ENCODE peak calls at places on chromosomes 11 and 22, in six cellular contexts. One of them, this sample, is unnamed.

GRCh38 chr22:20987375-20987774 is 5.3 kb downstream of the LZTR1 start:
- DNase-seq in right lobe of liver: no peak
- DNase-seq in BJ: no peak
- DNase-seq in hepatocyte: no peak
- DNase-seq in bronchial epithelial cell: no peak
- DNase-seq in Caco-2: no peak
- DNase-seq in this sample: no peak

GRCh38 chr11:62757846-62758788 is 3.3 kb upstream of the POLR2G start:
- DNase-seq in right lobe of liver: no peak
- DNase-seq in BJ: no peak
- DNase-seq in hepatocyte: no peak
- DNase-seq in bronchial epithelial cell: no peak
- DNase-seq in Caco-2: no peak
- DNase-seq in this sample: no peak

GRCh38 chr11:74443071-74443864 is 24.1 kb downstream of the KCNE3 start:
- DNase-seq in right lobe of liver: peak; percentile 74
- DNase-seq in BJ: no peak
- DNase-seq in hepatocyte: peak; percentile 50
- DNase-seq in bronchial epithelial cell: peak; percentile 69
- DNase-seq in Caco-2: peak; percentile 57
- DNase-seq in this sample: no peak

GRCh38 chr22:33917744-33918406 is 2.4 kb downstream of the LARGE1 start:
- DNase-seq in right lobe of liver: no peak
- DNase-seq in BJ: no peak
- DNase-seq in hepatocyte: peak; percentile 37
- DNase-seq in bronchial epithelial cell: no peak
- DNase-seq in Caco-2: peak; percentile 4
- DNase-seq in this sample: no peak

GRCh38 chr22:49373801-49374226 is 453.9 kb downstream of the BRD1 start:
- DNase-seq in right lobe of liver: no peak
- DNase-seq in BJ: no peak
- DNase-seq in hepatocyte: no peak
- DNase-seq in bronchial epithelial cell: no peak
- DNase-seq in Caco-2: no peak
- DNase-seq in this sample: no peak

GRCh38 chr22:32204856-32205722 is at the start of gene RFPL2:
- DNase-seq in right lobe of liver: no peak
- DNase-seq in BJ: no peak
- DNase-seq in hepatocyte: peak; percentile 90
- DNase-seq in bronchial epithelial cell: peak; percentile 20
- DNase-seq in Caco-2: peak; percentile 75
- DNase-seq in this sample: peak; percentile 69

GRCh38 chr22:43314611-43315010 is 28.6 kb downstream of the SCUBE1 start:
- DNase-seq in right lobe of liver: no peak
- DNase-seq in BJ: no peak
- DNase-seq in hepatocyte: no peak
- DNase-seq in bronchial epithelial cell: no peak
- DNase-seq in Caco-2: no peak
- DNase-seq in this sample: no peak

GRCh38 chr22:20656902-20657836 is 116.7 kb upstream of the SERPIND1 start:
- DNase-seq in right lobe of liver: no peak
- DNase-seq in BJ: no peak
- DNase-seq in hepatocyte: no peak
- DNase-seq in bronchial epithelial cell: no peak
- DNase-seq in Caco-2: peak; percentile 18
- DNase-seq in this sample: no peak

GRCh38 chr11:40388097-40388818 is 1071.2 kb downstream of the LRRC4C start:
- DNase-seq in right lobe of liver: no peak
- DNase-seq in BJ: peak; percentile 35
- DNase-seq in hepatocyte: no peak
- DNase-seq in bronchial epithelial cell: peak; percentile 35
- DNase-seq in Caco-2: no peak
- DNase-seq in this sample: no peak

GRCh38 chr22:23068832-23069385 is 1.4 kb upstream of the GNAZ start:
- DNase-seq in right lobe of liver: peak; percentile 32
- DNase-seq in BJ: no peak
- DNase-seq in hepatocyte: no peak
- DNase-seq in bronchial epithelial cell: no peak
- DNase-seq in Caco-2: no peak
- DNase-seq in this sample: peak; percentile 13

GRCh38 chr11:132638421-132638820 is 893.9 kb downstream of the OPCML start:
- DNase-seq in right lobe of liver: no peak
- DNase-seq in BJ: no peak
- DNase-seq in hepatocyte: no peak
- DNase-seq in bronchial epithelial cell: no peak
- DNase-seq in Caco-2: no peak
- DNase-seq in this sample: no peak

GRCh38 chr22:43820671-43821305 is 8.7 kb upstream of the EFCAB6 start:
- DNase-seq in right lobe of liver: no peak
- DNase-seq in BJ: no peak
- DNase-seq in hepatocyte: peak; percentile 19
- DNase-seq in bronchial epithelial cell: no peak
- DNase-seq in Caco-2: no peak
- DNase-seq in this sample: peak; percentile 45

GRCh38 chr22:44665115-44665514 is 36.9 kb upstream of the PRR5 start:
- DNase-seq in right lobe of liver: no peak
- DNase-seq in BJ: no peak
- DNase-seq in hepatocyte: no peak
- DNase-seq in bronchial epithelial cell: no peak
- DNase-seq in Caco-2: no peak
- DNase-seq in this sample: peak; percentile 57

GRCh38 chr11:2787816-2788750 is 88.3 kb upstream of the KCNQ1OT1 start:
- DNase-seq in right lobe of liver: no peak
- DNase-seq in BJ: no peak
- DNase-seq in hepatocyte: peak; percentile 65
- DNase-seq in bronchial epithelial cell: no peak
- DNase-seq in Caco-2: peak; percentile 66
- DNase-seq in this sample: no peak

GRCh38 chr11:119897046-119897440 is 168.0 kb upstream of the NECTIN1 start:
- DNase-seq in right lobe of liver: no peak
- DNase-seq in BJ: no peak
- DNase-seq in hepatocyte: no peak
- DNase-seq in bronchial epithelial cell: no peak
- DNase-seq in Caco-2: no peak
- DNase-seq in this sample: no peak

GRCh38 chr11:119896387-119897045 is 167.5 kb upstream of the NECTIN1 start:
- DNase-seq in right lobe of liver: no peak
- DNase-seq in BJ: no peak
- DNase-seq in hepatocyte: no peak
- DNase-seq in bronchial epithelial cell: no peak
- DNase-seq in Caco-2: no peak
- DNase-seq in this sample: no peak

GRCh38 chr11:119894916-119895315 is 165.9 kb upstream of the NECTIN1 start:
- DNase-seq in right lobe of liver: no peak
- DNase-seq in BJ: no peak
- DNase-seq in hepatocyte: no peak
- DNase-seq in bronchial epithelial cell: no peak
- DNase-seq in Caco-2: no peak
- DNase-seq in this sample: no peak

GRCh38 chr11:119897576-119897975 is 168.6 kb upstream of the NECTIN1 start:
- DNase-seq in right lobe of liver: no peak
- DNase-seq in BJ: no peak
- DNase-seq in hepatocyte: no peak
- DNase-seq in bronchial epithelial cell: no peak
- DNase-seq in Caco-2: no peak
- DNase-seq in this sample: no peak

GRCh38 chr11:119895981-119896380 is 167.0 kb upstream of the NECTIN1 start:
- DNase-seq in right lobe of liver: no peak
- DNase-seq in BJ: no peak
- DNase-seq in hepatocyte: no peak
- DNase-seq in bronchial epithelial cell: no peak
- DNase-seq in Caco-2: no peak
- DNase-seq in this sample: no peak
- H3K27me3 ChIP-seq in right lobe of liver: no peaks in the 10 kb centered on the region
- H3K27me3 ChIP-seq in BJ: peaks cover 8% of the 10 kb centered on the region
- H3K27me3 ChIP-seq in hepatocyte: no peaks in the 10 kb centered on the region
- H3K27me3 ChIP-seq in bronchial epithelial cell: peaks cover 6% of the 10 kb centered on the region
- H3K27me3 ChIP-seq in Caco-2: no peaks in the 10 kb centered on the region
- H3K27me3 ChIP-seq in this sample: no peaks in the 10 kb centered on the region

DNA sequence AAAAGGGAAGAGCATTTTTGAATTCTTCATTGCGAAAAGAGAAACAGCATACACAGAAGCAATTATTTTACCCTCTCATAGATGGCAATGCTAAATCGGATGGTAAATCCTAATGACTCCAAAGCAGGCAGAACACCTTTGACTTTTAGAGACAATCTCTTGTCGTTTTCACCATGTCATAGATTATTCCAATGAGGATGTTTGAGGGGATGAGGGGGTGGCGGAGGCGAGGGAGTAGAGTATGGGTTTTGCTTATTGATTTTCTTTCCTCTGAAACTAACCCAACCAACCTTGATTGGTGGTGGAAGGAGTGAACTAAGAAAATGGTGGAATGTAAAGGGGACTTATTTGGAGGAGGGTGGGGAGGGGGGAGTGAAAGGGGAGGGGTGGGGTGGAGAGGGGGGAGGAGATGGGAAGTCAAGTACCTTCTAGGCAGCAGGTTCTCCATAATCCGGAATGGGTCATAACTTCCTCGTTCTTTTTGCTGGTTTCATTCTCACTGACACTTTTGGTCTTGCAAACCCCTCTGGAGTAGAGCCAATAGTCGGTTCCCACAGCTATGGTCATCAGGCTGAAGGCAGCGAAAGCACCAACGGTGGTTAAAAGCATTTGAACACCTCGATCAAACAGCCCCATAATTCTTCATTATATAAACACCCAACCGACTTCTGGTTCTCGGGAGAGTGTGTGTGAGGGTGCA is 1.5 kb downstream of the CACNG2 start:
- DNase-seq in right lobe of liver: no peak
- DNase-seq in BJ: no peak
- DNase-seq in hepatocyte: no peak
- DNase-seq in bronchial epithelial cell: no peak
- DNase-seq in Caco-2: no peak
- DNase-seq in this sample: no peak
- H3K27me3 ChIP-seq in right lobe of liver: no peaks in the 10 kb centered on the region
- H3K27me3 ChIP-seq in BJ: peaks cover 28% of the 10 kb centered on the region
- H3K27me3 ChIP-seq in hepatocyte: peaks cover 83% of the 10 kb centered on the region
- H3K27me3 ChIP-seq in bronchial epithelial cell: peaks cover 8% of the 10 kb centered on the region
- H3K27me3 ChIP-seq in Caco-2: peaks cover 3% of the 10 kb centered on the region
- H3K27me3 ChIP-seq in this sample: peaks cover 66% of the 10 kb centered on the region

DNA sequence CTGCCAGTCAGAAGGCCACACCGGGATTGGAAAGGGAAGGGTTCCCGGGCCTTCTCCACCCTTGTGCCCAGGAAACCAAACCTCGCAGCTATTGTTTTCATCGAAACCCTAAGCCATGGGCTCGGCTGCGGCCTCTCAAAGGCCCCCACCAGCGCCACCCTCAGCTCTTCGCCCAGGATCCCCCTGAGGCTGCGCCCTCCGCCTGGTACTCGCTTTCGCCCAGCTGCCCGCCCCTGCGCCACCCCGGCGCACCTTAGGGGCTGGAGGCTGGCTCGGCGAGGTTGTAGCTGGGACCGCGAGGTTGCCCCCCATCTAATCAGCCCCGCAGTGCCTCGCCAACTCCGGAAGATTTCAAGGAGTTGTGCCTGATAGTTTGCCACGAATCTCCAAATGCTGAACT is 49.0 kb downstream of the FZD4 start:
- DNase-seq in right lobe of liver: no peak
- DNase-seq in BJ: no peak
- DNase-seq in hepatocyte: no peak
- DNase-seq in bronchial epithelial cell: no peak
- DNase-seq in Caco-2: no peak
- DNase-seq in this sample: no peak
- H3K27me3 ChIP-seq in right lobe of liver: no peaks in the 10 kb centered on the region
- H3K27me3 ChIP-seq in BJ: no peaks in the 10 kb centered on the region
- H3K27me3 ChIP-seq in hepatocyte: no peaks in the 10 kb centered on the region
- H3K27me3 ChIP-seq in bronchial epithelial cell: no peaks in the 10 kb centered on the region
- H3K27me3 ChIP-seq in Caco-2: no peaks in the 10 kb centered on the region
- H3K27me3 ChIP-seq in this sample: no peaks in the 10 kb centered on the region

DNA sequence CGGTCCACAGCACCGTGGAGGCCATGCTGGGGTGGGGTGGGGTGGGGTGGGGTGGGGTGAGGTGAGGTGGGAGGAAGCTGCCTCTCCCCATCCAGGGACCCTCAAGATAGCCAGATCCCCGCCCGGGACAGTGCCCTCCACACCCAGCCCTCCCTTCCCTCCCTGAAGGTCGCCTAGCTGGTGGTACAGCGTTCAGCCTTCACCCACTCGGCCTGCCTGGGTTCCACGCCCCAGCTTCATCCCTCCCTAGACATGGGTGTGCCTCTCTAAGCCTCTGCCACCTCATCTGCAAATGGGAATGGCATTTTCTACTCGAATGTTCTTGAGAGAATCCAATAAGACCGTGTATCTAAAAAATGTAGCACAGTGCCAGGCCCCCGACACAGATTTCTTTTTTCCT is 17.8 kb downstream of the KCTD17 start:
- DNase-seq in right lobe of liver: no peak
- DNase-seq in BJ: no peak
- DNase-seq in hepatocyte: no peak
- DNase-seq in bronchial epithelial cell: no peak
- DNase-seq in Caco-2: no peak
- DNase-seq in this sample: no peak
- H3K27me3 ChIP-seq in right lobe of liver: no peaks in the 10 kb centered on the region
- H3K27me3 ChIP-seq in BJ: peaks cover 22% of the 10 kb centered on the region
- H3K27me3 ChIP-seq in hepatocyte: peaks cover 26% of the 10 kb centered on the region
- H3K27me3 ChIP-seq in bronchial epithelial cell: peaks cover 6% of the 10 kb centered on the region
- H3K27me3 ChIP-seq in Caco-2: no peaks in the 10 kb centered on the region
- H3K27me3 ChIP-seq in this sample: peaks cover 29% of the 10 kb centered on the region

GRCh38 chr11:119980431-119980830 is 157.5 kb downstream of the TRIM29 start:
- DNase-seq in right lobe of liver: no peak
- DNase-seq in BJ: no peak
- DNase-seq in hepatocyte: no peak
- DNase-seq in bronchial epithelial cell: no peak
- DNase-seq in Caco-2: no peak
- DNase-seq in this sample: no peak
- H3K27me3 ChIP-seq in right lobe of liver: no peaks in the 10 kb centered on the region
- H3K27me3 ChIP-seq in BJ: no peaks in the 10 kb centered on the region
- H3K27me3 ChIP-seq in hepatocyte: peaks cover 3% of the 10 kb centered on the region
- H3K27me3 ChIP-seq in bronchial epithelial cell: peaks cover 12% of the 10 kb centered on the region
- H3K27me3 ChIP-seq in Caco-2: no peaks in the 10 kb centered on the region
- H3K27me3 ChIP-seq in this sample: peaks cover 17% of the 10 kb centered on the region

DNA sequence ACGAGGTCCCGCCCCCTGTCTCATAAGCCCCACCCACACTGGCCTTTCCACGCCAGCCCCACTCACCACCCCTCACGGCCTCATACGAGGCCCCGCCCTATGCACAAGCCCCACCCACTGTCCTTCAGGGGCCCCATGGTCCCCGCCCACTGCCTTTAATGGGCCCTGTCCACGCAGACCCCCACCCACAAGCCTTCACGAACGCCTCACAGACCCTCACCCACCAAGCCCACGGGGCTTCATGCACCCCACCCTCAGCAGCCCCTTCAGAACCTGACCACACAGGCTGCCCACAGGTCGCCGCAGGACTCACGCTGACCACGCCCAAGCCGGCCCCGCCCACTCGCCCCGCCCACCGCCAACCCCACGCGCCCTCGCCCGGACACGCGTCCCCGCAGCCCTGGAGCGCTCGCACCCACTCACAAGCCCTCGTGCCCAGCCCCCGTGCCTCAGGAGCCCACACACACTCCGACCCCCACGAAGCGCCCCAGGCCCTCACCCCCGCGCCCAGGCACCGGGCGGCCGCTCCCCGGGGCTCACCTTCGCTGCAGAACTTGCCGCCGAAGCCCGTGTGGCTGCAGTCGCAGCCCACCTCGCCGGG is 10.5 kb downstream of the NRXN2 start:
- DNase-seq in right lobe of liver: no peak
- DNase-seq in BJ: no peak
- DNase-seq in hepatocyte: no peak
- DNase-seq in bronchial epithelial cell: no peak
- DNase-seq in Caco-2: no peak
- DNase-seq in this sample: no peak
- H3K27me3 ChIP-seq in right lobe of liver: peaks cover 6% of the 10 kb centered on the region
- H3K27me3 ChIP-seq in BJ: peaks cover 44% of the 10 kb centered on the region
- H3K27me3 ChIP-seq in hepatocyte: peaks cover 84% of the 10 kb centered on the region
- H3K27me3 ChIP-seq in bronchial epithelial cell: peaks cover 32% of the 10 kb centered on the region
- H3K27me3 ChIP-seq in Caco-2: peaks cover 9% of the 10 kb centered on the region
- H3K27me3 ChIP-seq in this sample: peaks cover 95% of the 10 kb centered on the region

This sample was measured in lower lobe of right lung.